ENCODE peak calls at places on chromosomes 16 and 17, in four cellular contexts. Q is HuH-7.5, R is head of caudate nucleus, F is astrocyte of the hippocampus. U is an unnamed sample.
A peak's percentile ranks its signal among the peaks of the same experiment; 100 is the strongest.

GRCh38 chr16:23403547-23403946 is 49.4 kb downstream of the COG7 start:
- DNase-seq in Q (no peak), R (no peak), F (no peak), U (no peak)

GRCh38 chr16:78890496-78890895 is 710.0 kb downstream of the MAF start:
- DNase-seq in Q (no peak), R (no peak), F (no peak), U (no peak)

GRCh38 chr17:13792314-13792713 is 190.6 kb upstream of the HS3ST3A1 start:
- DNase-seq in Q (no peak), R (no peak), F (peak; percentile 54), U (no peak)

GRCh38 chr17:77206125-77206523 is 65.4 kb downstream of the SEC14L1 start:
- DNase-seq in Q (no peak), R (peak; percentile 3), F (no peak), U (no peak)

GRCh38 chr16:17970366-17970765 is 366.2 kb downstream of the NPIPA8 start:
- DNase-seq in Q (no peak), R (no peak), F (no peak), U (no peak)

GRCh38 chr17:65027305-65027704 is 29.2 kb downstream of the GNA13 start:
- DNase-seq in Q (peak; percentile 28), R (no peak), F (peak; percentile 57), U (peak; percentile 83)

GRCh38 chr17:7023576-7024401 is 939 bp downstream of the BCL6B start:
- DNase-seq in Q (no peak), R (peak; percentile 69), F (peak; percentile 81), U (peak; percentile 97)

GRCh38 chr17:34235389-34236028 is 19.6 kb upstream of the CCL2 start:
- DNase-seq in Q (no peak), R (no peak), F (peak; percentile 68), U (no peak)

GRCh38 chr16:23301251-23302044 is 654 bp upstream of the SCNN1B start:
- DNase-seq in Q (no peak), R (no peak), F (no peak), U (no peak)

GRCh38 chr16:72938426-72939164 is 109.3 kb downstream of the ZFHX3 start:
- DNase-seq in Q (no peak), R (peak; percentile 33), F (peak; percentile 77), U (peak; percentile 51)

GRCh38 chr16:23518435-23518891 is 8.2 kb upstream of the GGA2 start:
- DNase-seq in Q (no peak), R (no peak), F (no peak), U (no peak)

GRCh38 chr17:81513669-81514484 is 1.3 kb upstream of the ACTG1 start:
- DNase-seq in Q (no peak), R (no peak), F (peak; percentile 89), U (peak; percentile 62)

GRCh38 chr17:50079334-50080095 is 15.6 kb upstream of the PDK2 start:
- DNase-seq in Q (no peak), R (no peak), F (peak; percentile 45), U (peak; percentile 87)

GRCh38 chr17:32516450-32516849 is 29.7 kb downstream of the CDK5R1 start:
- DNase-seq in Q (no peak), R (no peak), F (no peak), U (no peak)

GRCh38 chr16:52578007-52578828 is 31.3 kb upstream of the TOX3 start:
- DNase-seq in Q (no peak), R (no peak), F (no peak), U (no peak)

GRCh38 chr16:24113115-24113745 is 142.9 kb upstream of the CACNG3 start:
- DNase-seq in Q (no peak), R (no peak), F (no peak), U (no peak)

GRCh38 chr17:76438906-76439305 is 14.0 kb downstream of the UBE2O start:
- DNase-seq in Q (no peak), R (no peak), F (peak; percentile 13), U (no peak)

GRCh38 chr17:58541249-58541648 is 26.8 kb upstream of the MTMR4 start:
- DNase-seq in Q (no peak), R (no peak), F (no peak), U (peak; percentile 43)

GRCh38 chr16:528111-529011 is 849 bp downstream of the CAPN15 start:
- DNase-seq in Q (no peak), R (no peak), F (peak; percentile 55), U (peak; percentile 36)

GRCh38 chr17:82820278-82821251 is 19.3 kb downstream of the ZNF750 start:
- DNase-seq in Q (no peak), R (no peak), F (no peak), U (peak; percentile 31)

GRCh38 chr17:73338050-73338491 is 26.3 kb upstream of the CDC42EP4 start:
- DNase-seq in Q (no peak), R (no peak), F (peak; percentile 74), U (no peak)

GRCh38 chr17:30092886-30093285 is 23.7 kb upstream of the NSRP1 start:
- DNase-seq in Q (no peak), R (no peak), F (no peak), U (no peak)

GRCh38 chr17:47205419-47205963 is 3.7 kb upstream of the MYL4 start:
- DNase-seq in Q (no peak), R (no peak), F (peak; percentile 91), U (no peak)

GRCh38 chr17:63390090-63390489 is 56.0 kb downstream of the CYB561 start:
- DNase-seq in Q (no peak), R (no peak), F (no peak), U (no peak)

GRCh38 chr17:56886288-56886721 is 27.5 kb downstream of the TRIM25 start:
- DNase-seq in Q (no peak), R (no peak), F (no peak), U (no peak)

GRCh38 chr16:28106467-28106866 is 43.0 kb upstream of the GSG1L start:
- DNase-seq in Q (no peak), R (no peak), F (no peak), U (no peak)

GRCh38 chr16:89042711-89043551 is 50.7 kb upstream of the ACSF3 start:
- DNase-seq in Q (no peak), R (no peak), F (no peak), U (no peak)

U was measured in A549.